ENCODE peak calls at places on chromosome 12, in six cellular contexts. S is gastrocnemius medialis; L is mesendoderm; U is heart left ventricle; D is CD4-positive, CD25-positive, alpha-beta regulatory T cell; K is cardiac muscle cell. M is an unnamed sample.

GRCh38 chr12:84634526-84634925 is 278.1 kb downstream of the SLC6A15 start:
- DNase-seq in K (no peak), L (no peak), U (no peak), S (no peak), D (no peak), M (no peak)

GRCh38 chr12:78470354-78471195 is 394.0 kb upstream of the SYT1 start:
- DNase-seq in U (no peak), D (no peak), L (peak), K (peak), S (no peak), M (no peak)

GRCh38 chr12:20314325-20314724 is 54.0 kb upstream of the PDE3A start:
- DNase-seq in D (no peak), U (no peak), S (no peak), L (no peak), K (peak), M (no peak)

GRCh38 chr12:21054334-21054733 is 76.7 kb upstream of the SLCO1B1 start:
- DNase-seq in K (peak), L (no peak), S (no peak), D (no peak), U (no peak), M (peak)

GRCh38 chr12:94304566-94305061 is 155.1 kb downstream of the CEP83 start:
- DNase-seq in U (no peak), K (peak), L (peak), D (no peak), S (no peak), M (no peak)

GRCh38 chr12:121289962-121290361 is 6.5 kb downstream of the CAMKK2 start:
- DNase-seq in L (no peak), U (no peak), K (no peak), S (no peak), D (no peak), M (no peak)

GRCh38 chr12:30047499-30048262 is 263.9 kb upstream of the TMTC1 start:
- DNase-seq in S (no peak), U (no peak), K (peak), D (no peak), L (no peak), M (no peak)

GRCh38 chr12:2336409-2336829 is 283.6 kb downstream of the CACNA1C start:
- DNase-seq in L (peak), S (peak), D (no peak), U (peak), K (peak), M (peak)

GRCh38 chr12:12645485-12645884 is 33.8 kb downstream of the CREBL2 start:
- DNase-seq in L (peak), S (no peak), U (no peak), D (peak), K (peak), M (no peak)

GRCh38 chr12:7154901-7155470 is 24.8 kb downstream of the CLSTN3 start:
- DNase-seq in L (no peak), K (no peak), U (no peak), S (no peak), D (no peak), M (no peak)

GRCh38 chr12:116635487-116635886 is 76.3 kb downstream of the MAP1LC3B2 start:
- DNase-seq in D (no peak), U (no peak), S (no peak), L (no peak), K (no peak), M (no peak)

GRCh38 chr12:115873416-115874082 is 403.9 kb downstream of the MED13L start:
- DNase-seq in U (no peak), L (no peak), D (no peak), S (no peak), K (no peak), M (no peak)

GRCh38 chr12:131280426-131280825 is 326.7 kb downstream of the ADGRD1 start:
- DNase-seq in S (no peak), K (no peak), U (no peak), L (no peak), D (no peak), M (peak)

GRCh38 chr12:15962760-15963159 is 51.6 kb downstream of the DERA start:
- DNase-seq in S (no peak), L (peak), K (no peak), U (no peak), D (no peak), M (no peak)

GRCh38 chr12:117111386-117112267 is 12.4 kb upstream of the TESC start:
- DNase-seq in D (no peak), K (no peak), U (no peak), S (no peak), L (peak), M (no peak)

GRCh38 chr12:25644964-25645363 is 91.9 kb upstream of the LMNTD1 start:
- DNase-seq in K (no peak), L (no peak), U (no peak), S (no peak), D (no peak), M (no peak)

GRCh38 chr12:112676526-112676925 is 115.0 kb upstream of the RPH3A start:
- DNase-seq in K (no peak), S (no peak), L (peak), U (no peak), D (no peak), M (no peak)

GRCh38 chr12:43675048-43675904 is 83.3 kb downstream of the PUS7L start:
- DNase-seq in U (no peak), D (no peak), S (no peak), K (peak), L (peak), M (no peak)

DNA sequence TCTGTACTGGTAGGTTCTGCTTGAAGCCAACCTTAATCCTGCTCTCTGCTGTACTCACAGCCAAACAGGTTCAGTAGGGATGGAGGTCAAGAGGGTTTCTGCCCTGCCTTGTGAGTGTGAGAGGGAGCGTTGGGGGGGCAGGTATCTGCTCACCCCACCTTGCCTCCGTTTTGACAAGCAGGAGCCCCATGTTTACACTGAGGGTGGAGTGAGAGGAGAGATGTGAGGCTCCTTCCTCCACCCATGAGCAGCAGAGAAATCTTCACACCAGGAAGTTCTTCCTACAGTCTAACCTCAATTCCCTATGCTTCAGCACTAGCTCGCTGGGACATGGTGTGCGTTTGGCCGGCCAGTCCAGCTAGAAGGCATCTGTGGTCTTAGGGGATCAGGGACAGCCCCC is 4.2 kb downstream of the KRT80 start:
- DNase-seq in S (no peak), U (no peak), L (no peak), D (no peak), K (no peak), M (no peak)
- H3K27ac ChIP-seq in S (no peak), U (no peak), L (no peak), D (no peak), K (no peak), M (peak)

DNA sequence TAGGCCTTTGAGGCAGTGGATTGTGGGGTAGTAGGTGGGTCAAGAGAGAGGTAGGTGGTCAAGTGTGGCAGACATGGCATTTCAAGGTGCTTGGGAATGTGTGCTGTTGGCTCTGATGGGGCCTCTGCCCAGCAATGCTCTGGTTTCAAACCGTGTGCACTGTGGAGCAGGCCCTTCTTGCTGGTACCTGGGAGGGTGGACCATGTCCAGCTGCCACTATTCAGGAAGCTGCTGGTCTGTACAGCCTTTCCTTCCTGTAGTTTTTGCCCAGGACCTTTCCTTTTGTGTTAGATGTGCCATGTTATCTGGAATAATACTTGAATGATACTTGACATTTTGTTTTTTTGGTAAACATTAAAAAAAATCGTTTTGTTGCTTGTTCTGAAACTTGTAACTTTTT is 14.8 kb downstream of the RIMKLB start:
- DNase-seq in D (no peak), K (no peak), L (no peak), S (no peak), U (no peak), M (no peak)
- H3K27ac ChIP-seq in D (no peak), K (no peak), L (no peak), S (peak), U (peak), M (peak)

DNA sequence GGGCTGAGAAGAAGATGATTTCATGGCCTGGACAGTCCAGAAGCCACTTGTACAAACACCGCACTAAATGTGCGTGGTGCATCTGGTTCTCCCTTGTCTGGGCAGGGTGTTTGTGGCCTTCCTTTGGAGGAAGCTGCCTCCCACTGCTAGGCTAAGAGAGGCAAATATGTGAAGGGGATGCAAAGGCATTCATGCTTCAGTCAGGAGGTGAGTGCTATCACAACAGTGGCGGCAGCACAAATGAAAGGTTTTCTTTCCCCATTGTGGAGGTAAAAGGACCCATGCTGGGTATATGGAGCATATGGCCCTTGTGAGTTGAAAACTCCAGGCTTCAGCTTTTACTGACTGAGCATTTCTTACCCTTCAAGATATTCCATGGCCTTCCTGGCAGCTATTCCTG is 69.8 kb downstream of the MYRFL start:
- DNase-seq in S (no peak), D (no peak), L (peak), U (no peak), K (no peak), M (no peak)
- H3K27ac ChIP-seq in S (no peak), D (no peak), L (no peak), U (no peak), K (no peak), M (no peak)

GRCh38 chr12:64066052-64066451 is 156.0 kb downstream of the KICS2 start:
- DNase-seq in K (no peak), U (no peak), L (no peak), D (no peak), S (no peak), M (no peak)

GRCh38 chr12:64064240-64064639 is 157.9 kb downstream of the KICS2 start:
- DNase-seq in S (no peak), D (no peak), U (no peak), K (no peak), L (no peak), M (no peak)

GRCh38 chr12:64063121-64063520 is 159.0 kb downstream of the KICS2 start:
- DNase-seq in L (no peak), U (no peak), D (no peak), K (no peak), S (no peak), M (no peak)

GRCh38 chr12:64066776-64067175 is 155.3 kb downstream of the KICS2 start:
- DNase-seq in K (no peak), D (no peak), S (no peak), L (no peak), U (no peak), M (no peak)

DNA sequence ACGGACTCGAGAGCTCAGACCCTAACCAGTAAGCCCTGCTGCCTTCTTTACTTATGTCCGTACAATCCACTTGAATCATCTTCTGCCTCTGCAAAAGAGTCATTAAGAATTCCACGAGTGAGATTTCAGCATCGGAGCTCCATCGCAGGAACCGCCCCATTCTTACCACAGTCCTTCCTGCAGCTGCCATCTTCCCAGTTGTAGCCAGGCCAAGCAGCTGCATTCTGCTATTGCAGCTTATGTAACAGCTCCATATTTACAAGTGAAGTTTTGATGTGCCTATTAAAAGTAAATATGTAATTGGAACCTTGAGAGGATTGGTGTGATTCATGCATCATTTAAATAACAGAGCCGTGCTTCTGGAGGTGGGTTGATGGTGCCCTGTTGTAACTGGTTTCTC is 157.4 kb downstream of the KICS2 start:
- DNase-seq in U (no peak), L (no peak), K (no peak), S (no peak), D (no peak), M (no peak)
- H3K27ac ChIP-seq in U (no peak), L (no peak), K (no peak), S (no peak), D (no peak), M (no peak)